ENCODE peak calls at places on chromosome 10, in seven cellular contexts. C, G, I, D, Q, U and W are unnamed samples.

GRCh38 chr10:77012811-77013500 is 624.7 kb downstream of the KCNMA1 start:
- DNase-seq in I (no peak), C (no peak), D (no peak), U (no peak), Q (no peak), G (no peak), W (no peak)

GRCh38 chr10:92873029-92873428 is 24.7 kb downstream of the EXOC6 start:
- DNase-seq in I (no peak), Q (no peak), U (no peak), D (no peak), C (no peak), G (no peak), W (no peak)

GRCh38 chr10:70352401-70353097 is 29.9 kb downstream of the LRRC20 start:
- DNase-seq in C (peak; percentile 82), G (no peak), I (no peak), U (no peak), D (no peak), Q (no peak), W (no peak)

GRCh38 chr10:112314822-112315474 is 31.7 kb downstream of the TECTB start:
- DNase-seq in Q (peak; percentile 83), D (peak; percentile 49), G (no peak), I (no peak), C (peak; percentile 83), U (peak; percentile 81), W (no peak)

GRCh38 chr10:87868277-87868676 is 4.9 kb downstream of the PTEN start:
- DNase-seq in U (no peak), D (no peak), I (no peak), G (no peak), C (peak; percentile 30), Q (no peak), W (no peak)

GRCh38 chr10:90245623-90246022 is 544.2 kb downstream of the KIF20B start:
- DNase-seq in G (no peak), I (no peak), U (no peak), C (no peak), Q (no peak), D (peak; percentile 41), W (no peak)

GRCh38 chr10:20156511-20156910 is 340.3 kb downstream of the PLXDC2 start:
- DNase-seq in G (no peak), U (no peak), Q (no peak), D (no peak), C (no peak), I (no peak), W (no peak)

GRCh38 chr10:110363572-110364411 is 59.1 kb upstream of the SMNDC1 start:
- DNase-seq in I (no peak), Q (peak; percentile 24), D (no peak), G (no peak), U (no peak), C (no peak), W (no peak)

GRCh38 chr10:37991655-37992054 is 15.2 kb upstream of the ZNF25 start:
- DNase-seq in U (no peak), I (no peak), Q (no peak), G (no peak), D (no peak), C (no peak), W (no peak)

GRCh38 chr10:60422809-60423208 is 33.1 kb upstream of the ANK3 start:
- DNase-seq in C (no peak), G (no peak), I (no peak), D (no peak), Q (no peak), U (no peak), W (no peak)

GRCh38 chr10:28991738-28992270 is 297.1 kb upstream of the LYZL1 start:
- DNase-seq in G (no peak), I (no peak), Q (peak; percentile 35), U (no peak), D (peak; percentile 72), C (peak; percentile 79), W (peak; percentile 34)

GRCh38 chr10:29619273-29619672 is 15.5 kb downstream of the SVIL start:
- DNase-seq in I (no peak), Q (no peak), U (no peak), D (peak; percentile 61), C (no peak), G (no peak), W (no peak)

GRCh38 chr10:3554121-3554522 is 230.9 kb downstream of the KLF6 start:
- DNase-seq in D (no peak), C (no peak), I (no peak), Q (no peak), U (no peak), G (no peak), W (no peak)

GRCh38 chr10:70910486-70911350 is 22.4 kb upstream of the PCBD1 start:
- DNase-seq in I (no peak), C (no peak), U (peak; percentile 24), D (no peak), Q (no peak), G (no peak), W (no peak)

DNA sequence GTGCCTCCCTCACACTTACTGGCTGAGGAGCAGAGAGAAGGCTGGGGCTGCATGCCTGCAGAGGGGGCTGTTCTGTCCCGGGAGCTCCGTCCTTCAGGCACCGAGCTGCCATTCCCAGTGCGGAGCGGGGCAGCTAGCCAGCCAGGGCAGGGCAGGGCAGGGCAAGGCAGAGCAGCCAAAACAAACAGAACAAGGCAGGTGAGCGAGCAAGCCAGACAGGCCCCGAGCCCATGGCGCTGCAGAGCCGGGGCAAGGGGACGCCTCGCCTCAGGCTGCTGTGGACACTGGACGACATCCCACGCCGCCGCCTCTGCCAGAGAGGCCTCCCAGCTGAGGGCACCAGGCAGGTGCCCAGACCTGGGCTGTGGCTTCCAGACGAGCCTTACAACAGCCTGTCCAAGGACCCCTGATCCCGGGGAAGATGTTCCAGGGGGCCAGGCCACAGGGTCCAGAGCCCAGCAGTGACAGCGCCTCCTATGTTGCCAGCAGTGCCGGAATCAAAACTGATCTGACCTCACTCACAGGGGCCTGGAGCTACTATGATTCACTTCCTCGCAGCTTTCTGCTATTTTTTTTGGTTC is 8.2 kb upstream of the NDST2 start:
- DNase-seq in C (peak; percentile 86), U (no peak), I (no peak), D (no peak), G (no peak), Q (peak; percentile 84), W (no peak)
- TF ChIP-seq CTCF in C (peak; percentile 19), U (no peak), I (no peak), D (no peak), G (no peak), Q (no peak), W (no peak)

DNA sequence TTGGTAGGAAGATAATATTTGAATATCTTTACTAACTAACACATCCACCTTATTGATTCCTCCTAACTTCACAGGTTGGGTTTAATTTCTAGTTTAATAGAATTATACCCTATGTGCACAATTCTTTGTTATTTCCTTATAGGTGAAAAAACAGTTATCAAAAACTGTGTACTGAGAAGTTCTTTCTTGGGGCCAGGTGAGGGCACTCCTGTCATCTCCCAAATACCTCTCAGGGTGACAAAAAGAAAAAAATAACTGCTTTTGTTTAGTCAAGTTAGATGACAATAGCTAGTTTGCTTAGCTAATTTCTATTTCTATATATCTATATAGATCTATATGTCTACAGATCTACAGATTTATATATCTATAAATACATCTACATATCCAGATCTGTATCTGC is 10.1 kb downstream of the FZD8 start:
- DNase-seq in C (no peak), I (no peak), G (no peak), Q (no peak), D (no peak), U (no peak), W (no peak)
- TF ChIP-seq CTCF in C (peak; percentile 26), I (no peak), G (no peak), Q (no peak), D (no peak), U (no peak), W (no peak)

GRCh38 chr10:86599041-86599440 is 55.3 kb upstream of the OPN4 start:
- DNase-seq in Q (no peak), I (no peak), G (no peak), D (no peak), U (no peak), C (no peak), W (no peak)

GRCh38 chr10:86598151-86598550 is 56.2 kb upstream of the OPN4 start:
- DNase-seq in G (no peak), I (no peak), D (peak; percentile 30), U (no peak), Q (no peak), C (no peak), W (no peak)

GRCh38 chr10:86599729-86600128 is 54.6 kb upstream of the OPN4 start:
- DNase-seq in Q (peak; percentile 64), U (no peak), C (peak; percentile 62), I (no peak), G (no peak), D (no peak), W (no peak)

GRCh38 chr10:86601956-86602592 is 52.3 kb upstream of the OPN4 start:
- DNase-seq in U (no peak), D (no peak), C (no peak), I (no peak), Q (no peak), G (no peak), W (no peak)

GRCh38 chr10:86600296-86600695 is 54.1 kb upstream of the OPN4 start:
- DNase-seq in U (no peak), D (no peak), Q (no peak), I (no peak), C (no peak), G (no peak), W (no peak)
- TF ChIP-seq CTCF in U (no peak), D (no peak), Q (no peak), I (no peak), C (no peak), G (no peak), W (no peak)

DNA sequence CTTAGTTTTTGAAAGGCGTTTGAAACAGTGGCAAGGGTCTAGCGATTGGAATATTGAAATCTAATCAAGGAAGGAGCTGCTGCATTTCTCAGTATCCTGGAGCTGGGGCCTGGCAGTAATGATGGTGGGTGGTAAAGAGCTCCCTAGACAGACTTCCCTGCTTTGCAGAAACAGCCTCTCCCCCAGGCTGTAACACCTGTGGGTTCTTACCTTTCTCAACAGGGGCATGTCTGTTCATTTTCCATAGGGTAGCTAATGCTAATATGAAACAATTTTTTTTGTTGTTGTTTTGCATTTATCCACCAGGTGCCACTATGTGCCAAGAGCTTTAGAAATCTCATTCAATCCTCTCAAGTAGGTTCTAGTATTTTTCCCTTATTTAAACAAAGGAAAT is 345.5 kb downstream of the REEP3 start:
- DNase-seq in I (no peak), U (no peak), D (no peak), G (no peak), Q (no peak), C (peak; percentile 50), W (no peak)
- TF ChIP-seq CTCF in I (no peak), U (no peak), D (no peak), G (no peak), Q (no peak), C (peak; percentile 34), W (peak; percentile 48)

GRCh38 chr10:100888957-100889356 is 23.8 kb upstream of the SLF2 start:
- DNase-seq in G (no peak), Q (no peak), D (no peak), U (no peak), I (no peak), C (no peak), W (no peak)
- TF ChIP-seq CTCF in G (no peak), Q (peak; percentile 14), D (peak; percentile 32), U (no peak), I (no peak), C (peak; percentile 5), W (peak; percentile 52)

GRCh38 chr10:48306870-48307531 is 524 bp downstream of the MAPK8 start:
- DNase-seq in Q (peak; percentile 60), U (peak; percentile 84), C (peak; percentile 25), I (no peak), D (peak; percentile 36), G (no peak), W (no peak)
- TF ChIP-seq CTCF in Q (no peak), U (no peak), C (no peak), I (no peak), D (no peak), G (no peak), W (no peak)

GRCh38 chr10:127524229-127524628 is 24.9 kb upstream of the NPS start:
- DNase-seq in G (no peak), I (no peak), U (no peak), D (no peak), Q (no peak), C (no peak), W (no peak)
- TF ChIP-seq CTCF in G (no peak), I (no peak), U (no peak), D (peak; percentile 6), Q (no peak), C (no peak), W (peak; percentile 10)